ENCODE peak calls at places on chromosome 9, in five cellular contexts. O is IMR-90, Z is H9, K is mesenchymal stem cell, T is neuronal stem cell. N is an unnamed sample.

GRCh38 chr9:36113999-36114398 is 22.5 kb upstream of the GLIPR2 start:
- DNase-seq in T (no peak), K (no peak), Z (no peak), O (no peak), N (no peak)

GRCh38 chr9:124032247-124032646 is 20.7 kb downstream of the LHX2 start:
- DNase-seq in T (no peak), O (no peak), K (no peak), Z (peak; percentile 74), N (no peak)

GRCh38 chr9:136137321-136138054 is 18.8 kb upstream of the TMEM250 start:
- DNase-seq in T (no peak), Z (no peak), O (no peak), K (no peak), N (no peak)

GRCh38 chr9:303502-303901 is 88.8 kb downstream of the DOCK8 start:
- DNase-seq in Z (no peak), K (no peak), T (no peak), O (no peak), N (no peak)

GRCh38 chr9:124812401-124813016 is 35.6 kb downstream of the OLFML2A start:
- DNase-seq in Z (no peak), K (peak; percentile 95), T (peak; percentile 32), O (peak; percentile 99), N (no peak)

GRCh38 chr9:100595391-100596199 is 17.7 kb downstream of the CAVIN4 start:
- DNase-seq in T (peak; percentile 59), O (peak; percentile 70), K (peak; percentile 72), Z (no peak), N (peak; percentile 39)

GRCh38 chr9:36023260-36024048 is 13.3 kb upstream of the RECK start:
- DNase-seq in T (peak; percentile 57), O (peak; percentile 78), K (peak; percentile 61), Z (peak; percentile 79), N (peak; percentile 89)

GRCh38 chr9:113187935-113188595 is 33.0 kb downstream of the FKBP15 start:
- DNase-seq in O (peak; percentile 94), Z (no peak), K (peak; percentile 96), T (no peak), N (peak; percentile 57)

GRCh38 chr9:14752871-14753270 is 30.3 kb upstream of the CER1 start:
- DNase-seq in O (no peak), Z (no peak), K (no peak), T (no peak), N (no peak)

GRCh38 chr9:108766786-108767185 is 89.0 kb downstream of the ACTL7B start:
- DNase-seq in Z (peak; percentile 62), O (no peak), K (no peak), T (no peak), N (no peak)

GRCh38 chr9:128551652-128552152 is 685 bp upstream of the SPTAN1 start:
- DNase-seq in Z (no peak), K (no peak), O (no peak), T (no peak), N (no peak)

GRCh38 chr9:33168941-33169544 is 1.9 kb upstream of the B4GALT1 start:
- DNase-seq in T (no peak), Z (no peak), K (no peak), O (no peak), N (no peak)

GRCh38 chr9:94945191-94946144 is 219.0 kb downstream of the AOPEP start:
- DNase-seq in T (no peak), K (peak; percentile 92), Z (no peak), O (peak; percentile 96), N (peak; percentile 66)

GRCh38 chr9:113219972-113220371 is 1.1 kb downstream of the FKBP15 start:
- DNase-seq in O (peak; percentile 84), T (no peak), K (peak; percentile 91), Z (no peak), N (no peak)

GRCh38 chr9:10701906-10702305 is 89.1 kb upstream of the PTPRD start:
- DNase-seq in T (no peak), O (no peak), K (no peak), Z (no peak), N (no peak)

GRCh38 chr9:113558632-113559502 is 95.3 kb downstream of the RGS3 start:
- DNase-seq in O (peak; percentile 82), K (peak; percentile 93), T (no peak), Z (no peak), N (no peak)

GRCh38 chr9:130351343-130351742 is 85.8 kb downstream of the HMCN2 start:
- DNase-seq in T (no peak), K (no peak), Z (no peak), O (no peak), N (no peak)

GRCh38 chr9:73441890-73442818 is 290.5 kb downstream of the ANXA1 start:
- DNase-seq in O (no peak), Z (peak; percentile 52), K (peak; percentile 15), T (no peak), N (no peak)

GRCh38 chr9:78519786-78520185 is 222.9 kb downstream of the PSAT1 start:
- DNase-seq in T (no peak), O (no peak), K (no peak), Z (no peak), N (peak; percentile 66)

GRCh38 chr9:100087218-100087617 is 11.6 kb downstream of the ERP44 start:
- DNase-seq in T (no peak), O (peak; percentile 65), K (peak; percentile 38), Z (no peak), N (no peak)

GRCh38 chr9:21804336-21804735 is 1.9 kb downstream of the MTAP start:
- DNase-seq in O (no peak), Z (no peak), T (no peak), K (no peak), N (no peak)

GRCh38 chr9:134396258-134396742 is 70.0 kb downstream of the RXRA start:
- DNase-seq in T (no peak), O (no peak), Z (no peak), K (no peak), N (no peak)

GRCh38 chr9:73655831-73656230 is 504.2 kb downstream of the ANXA1 start:
- DNase-seq in T (no peak), Z (no peak), O (no peak), K (no peak), N (no peak)

GRCh38 chr9:97779608-97780007 is 73.4 kb upstream of the FOXE1 start:
- DNase-seq in K (no peak), Z (no peak), T (no peak), O (no peak), N (no peak)

GRCh38 chr9:20558609-20559016 is 63.7 kb downstream of the MLLT3 start:
- DNase-seq in K (peak; percentile 93), Z (no peak), O (peak; percentile 93), T (no peak), N (no peak)

GRCh38 chr9:130936285-130937117 is 2.5 kb downstream of the FIBCD1 start:
- DNase-seq in Z (peak; percentile 93), O (peak; percentile 75), K (peak; percentile 78), T (no peak), N (peak; percentile 29)

GRCh38 chr9:126331964-126332748 is 5.5 kb downstream of the MVB12B start:
- DNase-seq in K (no peak), O (no peak), T (no peak), Z (no peak), N (no peak)

GRCh38 chr9:655875-656274 is 185.6 kb upstream of the DMRT1 start:
- DNase-seq in T (no peak), O (no peak), Z (no peak), K (no peak), N (no peak)

GRCh38 chr9:30799527-30800101 is 1584.8 kb upstream of the ACO1 start:
- DNase-seq in O (no peak), K (no peak), T (no peak), Z (no peak), N (no peak)

GRCh38 chr9:2461886-2462285 is 159.7 kb upstream of the VLDLR start:
- DNase-seq in Z (no peak), O (no peak), K (no peak), T (no peak), N (no peak)

GRCh38 chr9:72588336-72588735 is 66.9 kb downstream of the TMC1 start:
- DNase-seq in O (peak; percentile 29), T (no peak), K (no peak), Z (no peak), N (no peak)

DNA sequence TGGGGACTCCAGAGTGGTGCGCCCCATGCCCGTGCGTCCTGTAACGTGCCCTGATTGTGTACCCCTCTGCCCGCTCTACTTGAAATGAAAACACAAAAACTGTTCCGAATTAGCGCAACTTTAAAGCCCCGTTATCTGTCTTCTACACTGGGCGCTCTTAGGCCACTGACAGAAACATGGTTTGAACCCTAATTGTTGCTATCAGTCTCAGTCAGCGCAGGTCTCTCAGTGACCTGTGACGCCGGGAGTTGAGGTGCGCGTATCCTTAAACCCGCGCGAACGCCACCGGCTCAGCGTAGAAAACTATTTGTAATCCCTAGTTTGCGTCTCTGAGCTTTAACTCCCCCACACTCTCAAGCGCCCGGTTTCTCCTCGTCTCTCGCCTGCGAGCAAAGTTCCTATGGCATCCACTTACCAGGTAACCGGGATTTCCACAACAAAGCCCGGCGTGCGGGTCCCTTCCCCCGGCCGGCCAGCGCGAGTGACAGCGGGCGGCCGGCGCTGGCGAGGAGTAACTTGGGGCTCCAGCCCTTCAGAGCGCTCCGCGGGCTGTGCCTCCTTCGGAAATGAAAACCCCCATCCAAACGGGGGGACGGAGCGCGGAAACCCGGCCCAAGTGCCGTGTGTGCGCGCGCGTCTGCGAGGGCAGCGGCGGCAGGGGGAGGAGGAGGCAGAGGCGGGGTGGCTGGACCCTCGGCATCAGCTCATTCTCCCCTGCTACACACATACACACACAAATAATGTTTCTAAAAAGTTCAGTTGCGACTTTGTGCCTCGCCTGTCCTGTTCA is 667 bp downstream of the GLIS3 start:
- DNase-seq in O (peak; percentile 50), T (peak; percentile 54), K (peak; percentile 80), Z (peak; percentile 45), N (no peak)
- H3K4me2 ChIP-seq in O (peak overlapping the region; percentile 90), T (peak overlapping the region; percentile 76), K (peak overlapping the region; percentile 89), Z (peak overlapping the region; percentile 85), N (peak overlapping the region; percentile 96)

DNA sequence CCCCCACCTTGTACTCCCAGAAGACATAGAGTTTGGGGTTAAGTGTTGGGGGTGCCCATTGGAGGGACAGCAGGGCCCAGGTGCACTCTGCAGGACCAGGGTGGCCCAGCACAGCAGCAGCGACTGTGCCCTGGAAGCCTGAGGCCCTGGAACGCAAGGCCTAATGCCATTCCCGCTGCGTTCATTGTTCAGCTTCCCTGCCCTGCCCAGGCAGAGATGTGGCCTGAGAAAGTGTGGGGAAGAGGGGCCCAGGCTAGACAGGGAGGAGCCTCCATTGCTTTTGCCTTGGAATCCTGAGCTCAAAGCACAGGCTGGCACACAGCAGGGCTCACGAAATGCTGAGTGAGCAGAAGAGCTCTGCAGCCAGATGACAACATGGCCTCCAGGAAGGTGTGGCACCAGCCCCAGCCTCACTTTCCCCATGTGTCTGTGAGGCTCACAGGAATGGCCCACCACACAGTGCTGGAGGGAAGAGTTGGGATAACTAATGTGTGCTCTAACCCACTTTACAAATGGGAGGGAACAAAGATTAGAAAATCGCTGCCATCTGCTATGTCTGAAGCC is 19.3 kb downstream of the S1PR3 start:
- DNase-seq in T (no peak), O (no peak), Z (no peak), K (no peak), N (no peak)
- H2BK5ac ChIP-seq in T (no peak overlapping the region), O (no peak overlapping the region), Z (no peak overlapping the region), K (no peak overlapping the region), N (no peak overlapping the region)

DNA sequence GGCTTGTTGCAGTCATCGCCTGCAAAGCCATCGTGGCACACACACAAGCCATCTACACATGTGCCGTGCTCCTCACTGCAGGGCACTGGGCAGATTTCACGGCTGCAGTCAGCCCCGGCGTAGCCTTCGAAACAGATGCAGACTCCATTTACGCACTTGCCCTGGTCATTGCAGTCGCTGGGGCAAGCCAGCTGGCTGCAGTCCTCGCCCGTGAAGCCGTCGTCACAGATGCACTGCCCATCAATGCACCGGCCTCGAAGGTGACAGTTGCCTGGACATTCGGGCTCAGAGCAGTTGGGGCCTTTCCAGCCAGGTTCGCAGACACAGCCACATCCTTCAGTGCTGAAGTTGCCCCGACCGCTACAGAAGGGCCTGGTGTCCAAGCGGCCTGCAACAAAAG is 31.1 kb downstream of the TNC start:
- DNase-seq in K (no peak), O (no peak), Z (no peak), T (no peak), N (no peak)
- H4K91ac ChIP-seq in K (no peak overlapping the region), O (no peak overlapping the region), Z (no peak overlapping the region), T (no peak overlapping the region), N (no peak overlapping the region)

GRCh38 chr9:109767404-109767803 is 12.6 kb upstream of the PALM2AKAP2 start:
- DNase-seq in T (no peak), Z (peak; percentile 80), O (no peak), K (peak; percentile 33), N (no peak)
- H3K4me2 ChIP-seq in T (no peak overlapping the region), Z (peak overlapping the region; percentile 12), O (peak overlapping the region; percentile 40), K (no peak overlapping the region), N (no peak overlapping the region)